ENCODE peak calls at places on chromosome 22, in ten cellular contexts. X, R, D, O, M, G, H, W, T and K are unnamed samples.

GRCh38 chr22:23570681-23571080 is 9.4 kb downstream of the IGLL1 start:
- DNase-seq in X (no peak), R (no peak), D (no peak), O (no peak), M (no peak), G (no peak), H (no peak), W (no peak), T (no peak), K (no peak)

GRCh38 chr22:44580176-44580575 is 82.1 kb upstream of the RTL6 start:
- DNase-seq in X (no peak), R (no peak), D (peak), O (peak), M (no peak), G (peak), H (no peak), W (peak), T (no peak), K (no peak)

GRCh38 chr22:50530857-50531545 is 1.2 kb upstream of the TYMP start:
- DNase-seq in X (peak), R (peak), D (peak), O (peak), M (peak), G (peak), H (peak), W (peak), T (peak), K (no peak)

GRCh38 chr22:24521791-24522245 is 26.7 kb downstream of the UPB1 start:
- DNase-seq in X (peak), R (no peak), D (peak), O (no peak), M (no peak), G (peak), H (no peak), W (no peak), T (peak), K (peak)

GRCh38 chr22:39997939-39998726 is 3.4 kb downstream of the FAM83F start:
- DNase-seq in X (peak), R (no peak), D (peak), O (peak), M (no peak), G (no peak), H (no peak), W (peak), T (peak), K (peak)

GRCh38 chr22:39905686-39906085 is 4.8 kb downstream of the GRAP2 start:
- DNase-seq in X (no peak), R (no peak), D (no peak), O (no peak), M (no peak), G (no peak), H (no peak), W (no peak), T (no peak), K (no peak)

GRCh38 chr22:40310081-40310770 is 36.1 kb upstream of the ADSL start:
- DNase-seq in X (peak), R (no peak), D (no peak), O (no peak), M (no peak), G (no peak), H (no peak), W (no peak), T (peak), K (no peak)

GRCh38 chr22:23888615-23889401 is 5.4 kb upstream of the MIF start:
- DNase-seq in X (peak), R (no peak), D (no peak), O (no peak), M (no peak), G (no peak), H (no peak), W (no peak), T (no peak), K (peak)

GRCh38 chr22:17851754-17852153 is 77.5 kb upstream of the BID start:
- DNase-seq in X (no peak), R (peak), D (no peak), O (peak), M (no peak), G (no peak), H (no peak), W (no peak), T (peak), K (no peak)

GRCh38 chr22:36302439-36303114 is 49.6 kb downstream of the APOL1 start:
- DNase-seq in X (peak), R (no peak), D (no peak), O (no peak), M (no peak), G (no peak), H (no peak), W (no peak), T (no peak), K (no peak)

GRCh38 chr22:35522571-35523149 is 18.0 kb upstream of the RASD2 start:
- DNase-seq in X (no peak), R (no peak), D (no peak), O (no peak), M (no peak), G (no peak), H (no peak), W (no peak), T (no peak), K (no peak)

GRCh38 chr22:23530106-23530505 is 50.0 kb downstream of the IGLL1 start:
- DNase-seq in X (no peak), R (no peak), D (no peak), O (no peak), M (no peak), G (no peak), H (no peak), W (no peak), T (no peak), K (no peak)

GRCh38 chr22:21628386-21629261 is 1.2 kb downstream of the YDJC start:
- DNase-seq in X (no peak), R (no peak), D (no peak), O (no peak), M (no peak), G (no peak), H (no peak), W (no peak), T (no peak), K (no peak)

GRCh38 chr22:41535244-41535643 is 9.0 kb downstream of the POLR3H start:
- DNase-seq in X (no peak), R (no peak), D (no peak), O (no peak), M (no peak), G (no peak), H (no peak), W (no peak), T (no peak), K (no peak)

GRCh38 chr22:24398409-24398808 is 29.0 kb upstream of the ADORA2A start:
- DNase-seq in X (peak), R (no peak), D (no peak), O (no peak), M (no peak), G (no peak), H (no peak), W (no peak), T (no peak), K (no peak)

GRCh38 chr22:25942126-25942988 is 200.4 kb downstream of the MYO18B start:
- DNase-seq in X (no peak), R (no peak), D (no peak), O (no peak), M (no peak), G (no peak), H (no peak), W (no peak), T (no peak), K (no peak)

GRCh38 chr22:31093090-31093850 is 12.2 kb downstream of the SMTN start:
- DNase-seq in X (no peak), R (peak), D (no peak), O (no peak), M (no peak), G (no peak), H (no peak), W (no peak), T (peak), K (no peak)
- TF ChIP-seq POLR2A in X (no peak), R (peak), D (no peak), O (no peak), M (no peak), G (no peak), H (no peak), W (no peak), T (no peak), K (no peak)

GRCh38 chr22:37639070-37639760 is at the start of gene SH3BP1:
- DNase-seq in X (no peak), R (peak), D (no peak), O (peak), M (no peak), G (peak), H (no peak), W (no peak), T (peak), K (no peak)
- TF ChIP-seq POLR2A in X (no peak), R (no peak), D (no peak), O (no peak), M (no peak), G (no peak), H (no peak), W (no peak), T (no peak), K (no peak)

DNA sequence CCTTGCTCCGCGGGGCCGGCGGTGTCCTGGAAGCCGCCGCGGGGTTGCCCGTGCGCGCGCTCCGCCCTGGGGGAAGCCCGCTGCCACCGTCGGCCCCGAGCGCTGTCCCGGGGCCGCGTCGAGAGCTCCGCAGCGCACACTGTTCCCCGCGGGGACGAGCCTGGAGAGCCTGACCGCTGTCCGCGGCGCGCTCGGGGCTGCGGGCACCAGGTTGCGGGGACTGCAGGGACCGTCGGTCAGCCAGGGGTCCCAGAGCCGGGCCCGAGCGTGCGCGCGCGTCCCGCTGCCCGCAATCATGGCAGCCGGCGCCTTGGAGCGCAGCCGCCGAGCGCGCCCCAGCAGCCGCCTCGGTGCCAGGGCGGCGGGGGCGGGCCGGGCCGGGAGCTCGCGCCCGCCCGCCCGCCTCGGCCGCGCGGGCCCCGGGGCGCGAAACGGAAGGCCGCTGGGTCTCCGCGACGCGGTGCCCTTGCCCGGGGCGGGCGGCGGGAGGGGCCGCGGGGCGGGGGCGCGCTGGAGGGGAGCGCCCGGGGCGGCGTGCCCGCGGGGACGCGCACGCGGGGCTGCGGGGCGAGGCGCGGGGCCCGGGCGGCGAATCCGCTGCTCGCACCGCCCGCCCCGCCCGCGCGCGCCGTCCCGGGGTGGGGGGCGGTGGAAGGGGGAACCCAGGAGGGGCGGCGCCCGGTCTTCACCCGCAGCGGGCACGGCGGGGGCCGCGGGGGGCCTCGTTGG is 79.4 kb upstream of the PPARA start:
- DNase-seq in X (peak), R (peak), D (peak), O (peak), M (no peak), G (peak), H (no peak), W (peak), T (peak), K (no peak)
- TF ChIP-seq POLR2A in X (no peak), R (no peak), D (no peak), O (no peak), M (no peak), G (no peak), H (no peak), W (no peak), T (no peak), K (peak)

GRCh38 chr22:38733329-38734202 is 22.2 kb downstream of the SUN2 start:
- DNase-seq in X (peak), R (peak), D (peak), O (peak), M (no peak), G (peak), H (no peak), W (peak), T (peak), K (no peak)
- TF ChIP-seq POLR2A in X (no peak), R (no peak), D (no peak), O (peak), M (no peak), G (no peak), H (no peak), W (no peak), T (no peak), K (no peak)